ENCODE peak calls at places on chromosomes 13 and 19, in six cellular contexts. W is upper lobe of right lung, T is thoracic aorta, K is RWPE1, E is mammary epithelial cell, G is GM23338. U is an unnamed sample.

GRCh38 chr19:34353546-34353945 is 11.4 kb upstream of the GPI start:
- DNase-seq in W (no peak), T (no peak), K (no peak), E (no peak), G (no peak), U (no peak)

GRCh38 chr13:100767192-100767591 is 92.6 kb upstream of the TMTC4 start:
- DNase-seq in W (no peak), T (no peak), K (no peak), E (no peak), G (no peak), U (no peak)

GRCh38 chr13:74135306-74136088 is 1.3 kb upstream of the KLF12 start:
- DNase-seq in W (peak; percentile 84), T (peak; percentile 5), K (peak; percentile 55), E (peak; percentile 84), G (peak; percentile 89), U (no peak)

GRCh38 chr13:50081899-50082425 is 66.7 kb downstream of the KCNRG start:
- DNase-seq in W (peak; percentile 98), T (peak; percentile 92), K (peak; percentile 99), E (peak; percentile 99), G (peak; percentile 99), U (peak; percentile 99)

GRCh38 chr19:14366529-14366928 is 14.7 kb upstream of the ADGRE5 start:
- DNase-seq in W (peak; percentile 91), T (peak; percentile 40), K (peak; percentile 94), E (peak; percentile 87), G (peak; percentile 95), U (no peak)

GRCh38 chr19:16118489-16119033 is 6.9 kb downstream of the RAB8A start:
- DNase-seq in W (peak; percentile 72), T (no peak), K (no peak), E (no peak), G (no peak), U (no peak)

GRCh38 chr19:43372462-43372861 is 19.0 kb downstream of the CD177 start:
- DNase-seq in W (no peak), T (no peak), K (no peak), E (peak; percentile 18), G (no peak), U (no peak)

GRCh38 chr19:35306473-35307246 is 14.7 kb downstream of the MAG start:
- DNase-seq in W (no peak), T (no peak), K (no peak), E (no peak), G (peak; percentile 75), U (no peak)

GRCh38 chr19:52451241-52451640 is 2.1 kb upstream of the ZNF578 start:
- DNase-seq in W (no peak), T (no peak), K (no peak), E (no peak), G (no peak), U (no peak)

DNA sequence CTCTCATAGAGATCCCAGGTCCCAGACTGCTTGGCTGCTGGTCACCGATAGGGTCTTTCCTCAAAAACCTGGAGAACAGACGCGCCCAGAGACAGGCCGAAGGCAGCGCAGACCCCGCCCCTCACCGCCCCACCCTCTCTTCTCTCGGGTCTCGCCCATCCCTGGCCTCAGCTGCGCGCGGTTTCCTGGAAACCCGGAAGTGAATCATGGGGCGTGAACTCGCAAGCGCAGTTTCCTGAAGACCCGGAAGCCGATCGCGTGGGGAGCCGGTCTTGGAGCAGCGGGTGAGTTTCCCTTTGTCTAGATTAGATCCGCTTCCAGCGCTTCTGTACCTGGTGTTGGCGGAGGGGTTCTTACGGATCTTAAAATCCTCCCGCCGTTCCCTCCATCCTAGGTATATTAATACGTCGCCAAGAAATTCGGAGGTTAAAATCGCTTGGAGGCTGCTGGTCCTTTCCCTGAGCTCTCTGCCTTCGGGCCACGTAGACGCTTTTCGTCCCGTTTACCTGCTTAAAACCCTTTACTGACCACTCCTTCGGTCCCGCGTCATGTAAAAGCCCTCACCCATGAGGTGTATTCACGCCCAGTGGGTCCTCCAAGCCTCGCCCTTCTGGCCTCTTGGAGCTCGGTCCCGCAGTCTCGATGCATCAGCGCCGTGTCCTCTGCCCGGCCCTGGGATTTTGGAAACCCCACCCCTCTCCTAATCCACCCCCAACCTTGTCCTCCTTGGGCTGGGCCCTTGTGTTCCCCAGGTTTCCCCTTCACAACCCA is at the start of gene ZNF578:
- DNase-seq in W (peak; percentile 78), T (peak; percentile 33), K (peak; percentile 13), E (peak; percentile 69), G (peak; percentile 90), U (peak; percentile 26)
- H3K27ac ChIP-seq in W (peak within 1 kb of the TSS; percentile 47), T (no peak within 1 kb of the TSS), K (no peak within 1 kb of the TSS), E (no peak within 1 kb of the TSS), G (peak within 1 kb of the TSS; percentile 14), U (no peak within 1 kb of the TSS)

DNA sequence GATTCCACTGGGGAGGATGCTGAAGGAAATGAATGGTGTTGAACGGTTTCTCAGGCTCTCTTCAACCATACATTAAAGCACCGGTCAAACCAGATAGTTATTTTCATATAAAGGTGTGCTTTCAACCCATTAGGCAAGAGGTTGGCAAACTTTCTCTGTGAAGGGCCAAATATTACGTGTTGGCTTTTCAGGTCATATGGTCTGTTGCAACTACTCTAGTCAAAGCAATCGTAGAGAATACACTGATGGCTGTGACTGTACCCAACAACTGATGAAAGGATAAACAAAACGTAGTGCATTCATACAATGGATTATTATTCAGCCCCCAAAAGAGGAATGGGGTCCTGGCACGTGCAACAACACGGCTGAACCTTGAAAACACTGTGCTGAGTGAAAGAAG is 5.8 kb downstream of the ZSCAN5A start:
- DNase-seq in W (no peak), T (no peak), K (no peak), E (no peak), G (no peak), U (no peak)
- H3K27ac ChIP-seq in W (no peak overlapping the region), T (no peak overlapping the region), K (no peak overlapping the region), E (no peak overlapping the region), G (no peak overlapping the region), U (no peak overlapping the region)

GRCh38 chr19:48757741-48758144 is 2.4 kb downstream of the FGF21 start:
- DNase-seq in W (no peak), T (no peak), K (no peak), E (no peak), G (no peak), U (no peak)
- H3K27ac ChIP-seq in W (no peak overlapping the region), T (no peak overlapping the region), K (no peak overlapping the region), E (no peak overlapping the region), G (no peak overlapping the region), U (no peak overlapping the region)

DNA sequence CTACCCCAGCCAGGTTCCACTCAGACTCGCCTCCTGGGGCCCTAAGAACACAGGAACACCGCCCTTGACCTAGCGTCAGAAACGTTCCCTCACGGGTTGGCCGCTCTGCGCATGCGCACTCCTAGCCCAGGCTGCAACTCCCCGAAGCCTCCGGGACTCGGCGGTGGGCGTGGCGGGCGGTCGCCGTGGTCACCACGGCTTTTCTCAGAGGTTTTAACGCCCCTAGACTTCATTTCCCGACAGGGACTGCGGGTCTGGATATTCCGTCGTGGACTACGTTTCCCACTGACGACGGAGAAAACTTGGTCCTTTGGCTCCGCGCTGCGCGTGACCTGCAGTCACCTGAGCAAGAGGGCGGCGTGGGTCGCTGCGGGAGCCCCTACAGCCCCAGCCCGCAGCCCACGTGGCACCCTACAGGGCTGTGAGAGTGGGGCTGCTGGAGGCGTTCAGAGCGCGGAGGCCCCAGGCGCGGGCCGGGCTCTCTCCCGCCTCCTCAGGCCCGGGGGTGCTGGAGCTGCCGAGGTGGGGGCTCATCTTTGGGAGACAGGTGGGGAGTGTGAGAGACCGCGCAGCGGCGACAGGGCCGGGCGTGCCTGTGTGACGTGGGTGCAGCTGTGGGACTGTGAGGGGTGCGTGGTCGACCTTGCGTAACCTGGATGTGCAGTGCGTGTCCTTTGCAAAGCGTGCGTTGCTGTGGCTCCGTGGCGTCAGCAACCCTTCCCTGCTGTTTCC is 38.0 kb upstream of the ZNF573 start:
- DNase-seq in W (peak; percentile 84), T (peak; percentile 15), K (peak; percentile 4), E (no peak), G (peak; percentile 95), U (peak; percentile 44)
- H3K27ac ChIP-seq in W (peak overlapping the region; percentile 55), T (no peak overlapping the region), K (no peak overlapping the region), E (no peak overlapping the region), G (no peak overlapping the region), U (peak overlapping the region; percentile 23)

GRCh38 chr19:55147408-55148251 is 1.4 kb downstream of the TNNT1 start:
- DNase-seq in W (no peak), T (no peak), K (no peak), E (no peak), G (peak; percentile 65), U (no peak)

GRCh38 chr19:55145241-55145640 is 3.8 kb downstream of the TNNT1 start:
- DNase-seq in W (no peak), T (no peak), K (no peak), E (no peak), G (no peak), U (no peak)

GRCh38 chr19:55149078-55150003 is at the start of gene TNNT1:
- DNase-seq in W (peak; percentile 51), T (no peak), K (no peak), E (no peak), G (peak; percentile 83), U (no peak)

GRCh38 chr19:55146078-55146647 is 2.8 kb downstream of the TNNT1 start:
- DNase-seq in W (no peak), T (no peak), K (peak; percentile 73), E (peak; percentile 29), G (peak; percentile 91), U (no peak)

DNA sequence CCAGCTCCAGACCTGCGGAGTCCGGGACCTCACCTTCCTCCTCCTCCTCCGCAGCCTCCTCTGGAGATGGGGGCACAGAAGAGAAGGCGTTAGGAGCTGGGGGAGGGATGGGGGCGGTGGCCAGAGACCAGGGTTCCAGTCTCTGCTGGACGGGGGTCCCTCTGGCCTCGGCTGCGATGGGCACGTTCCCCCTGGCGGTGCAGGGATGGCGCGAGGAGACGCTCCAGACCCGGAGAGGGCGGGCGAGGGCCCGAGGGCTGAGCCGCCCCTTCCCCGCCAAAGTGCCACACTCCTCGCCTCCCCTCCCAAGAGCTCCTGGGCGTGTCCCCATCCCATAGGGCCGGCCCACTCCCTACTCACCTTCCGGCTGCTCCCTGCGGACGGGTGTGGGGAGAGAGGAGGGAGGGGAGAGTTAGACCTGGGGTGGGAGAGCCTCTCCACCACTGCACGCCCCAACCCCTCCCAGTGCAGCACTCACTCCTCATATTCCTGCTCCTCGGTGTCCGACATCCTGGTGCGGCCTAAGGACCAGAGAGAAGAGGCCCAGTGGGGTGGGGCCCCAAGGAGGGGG is 2.3 kb downstream of the TNNT1 start:
- DNase-seq in W (no peak), T (no peak), K (peak; percentile 67), E (no peak), G (peak; percentile 96), U (no peak)
- H3K27ac ChIP-seq in W (no peak overlapping the region), T (no peak overlapping the region), K (peak overlapping the region; percentile 83), E (no peak overlapping the region), G (peak overlapping the region; percentile 88), U (no peak overlapping the region)

GRCh38 chr13:43785166-43785680 is 1.5 kb downstream of the ENOX1 start:
- DNase-seq in W (no peak), T (no peak), K (no peak), E (no peak), G (peak; percentile 19), U (no peak)

GRCh38 chr13:43787518-43787891 is 733 bp upstream of the ENOX1 start:
- DNase-seq in W (no peak), T (no peak), K (no peak), E (no peak), G (peak; percentile 27), U (no peak)

GRCh38 chr13:43786766-43787517 is at the start of gene ENOX1:
- DNase-seq in W (peak; percentile 69), T (no peak), K (peak; percentile 28), E (peak; percentile 64), G (peak; percentile 77), U (peak; percentile 36)

GRCh38 chr13:43785681-43786471 is 896 bp downstream of the ENOX1 start:
- DNase-seq in W (peak; percentile 70), T (peak; percentile 33), K (peak; percentile 78), E (peak; percentile 56), G (peak; percentile 70), U (peak; percentile 88)

GRCh38 chr13:43786472-43786765 is 353 bp downstream of the ENOX1 start:
- DNase-seq in W (no peak), T (no peak), K (no peak), E (no peak), G (no peak), U (no peak)
- H3K27ac ChIP-seq in W (no peak overlapping the region), T (no peak overlapping the region), K (no peak overlapping the region), E (peak overlapping the region; percentile 40), G (no peak overlapping the region), U (peak overlapping the region; percentile 86)

U was measured in substantia nigra.